ENCODE peak calls at places on chromosomes 1 and 21, in eight cellular contexts. N, B, S, L, T, R, M and A are unnamed samples. For H3K79me2, the result is how much of the 10 kb centered on the place peaks cover.

GRCh38 chr1:110239491-110240430 is 29.6 kb downstream of the KCNC4 start:
- DNase-seq in N (no peak), B (no peak), S (no peak), L (no peak), T (no peak), R (no peak), M (no peak), A (no peak)

GRCh38 chr21:18522181-18522771 is 118.7 kb upstream of the TMPRSS15 start:
- DNase-seq in N (peak), B (no peak), S (no peak), L (no peak), T (no peak), R (peak), M (no peak), A (peak)

GRCh38 chr21:46661211-46661625 is 25.7 kb downstream of the PRMT2 start:
- DNase-seq in N (peak), B (no peak), S (peak), L (peak), T (no peak), R (peak), M (peak), A (peak)

GRCh38 chr1:54949971-54950360 is 30.5 kb upstream of the TMEM61 start:
- DNase-seq in N (peak), B (no peak), S (no peak), L (no peak), T (no peak), R (no peak), M (no peak), A (no peak)

GRCh38 chr1:211734359-211734758 is 58.9 kb upstream of the NEK2 start:
- DNase-seq in N (no peak), B (no peak), S (no peak), L (no peak), T (no peak), R (no peak), M (no peak), A (peak)

GRCh38 chr1:169901119-169901518 is 7.4 kb upstream of the SCYL3 start:
- DNase-seq in N (no peak), B (no peak), S (no peak), L (no peak), T (no peak), R (no peak), M (no peak), A (no peak)

GRCh38 chr1:110210604-110211502 is 739 bp downstream of the KCNC4 start:
- DNase-seq in N (peak), B (no peak), S (peak), L (peak), T (peak), R (peak), M (peak), A (peak)

GRCh38 chr1:207421078-207421477 is 33.0 kb upstream of the CR2 start:
- DNase-seq in N (no peak), B (no peak), S (no peak), L (no peak), T (no peak), R (no peak), M (no peak), A (no peak)

GRCh38 chr1:196115641-196116040 is 492.6 kb downstream of the KCNT2 start:
- DNase-seq in N (peak), B (no peak), S (no peak), L (peak), T (no peak), R (peak), M (no peak), A (no peak)

GRCh38 chr21:26966360-26966977 is 419 bp downstream of the ADAMTS5 start:
- DNase-seq in N (no peak), B (no peak), S (no peak), L (no peak), T (no peak), R (peak), M (peak), A (peak)

GRCh38 chr1:234107416-234108021 is 203.0 kb downstream of the SLC35F3 start:
- DNase-seq in N (no peak), B (no peak), S (no peak), L (no peak), T (no peak), R (no peak), M (no peak), A (no peak)

GRCh38 chr1:226685196-226685820 is 53.8 kb downstream of the ITPKB start:
- DNase-seq in N (no peak), B (no peak), S (no peak), L (no peak), T (no peak), R (no peak), M (no peak), A (no peak)

GRCh38 chr1:205066221-205066818 is 17.9 kb downstream of the TMEM81 start:
- DNase-seq in N (no peak), B (peak), S (peak), L (no peak), T (no peak), R (no peak), M (peak), A (no peak)

GRCh38 chr1:232421143-232421796 is 208.7 kb downstream of the SIPA1L2 start:
- DNase-seq in N (no peak), B (no peak), S (no peak), L (no peak), T (peak), R (no peak), M (no peak), A (no peak)

GRCh38 chr1:34645109-34645688 is 109.6 kb upstream of the GJB5 start:
- DNase-seq in N (no peak), B (no peak), S (no peak), L (no peak), T (no peak), R (no peak), M (no peak), A (no peak)

GRCh38 chr1:66331641-66332523 is 202.1 kb upstream of the SGIP1 start:
- DNase-seq in N (peak), B (no peak), S (peak), L (peak), T (no peak), R (peak), M (peak), A (peak)

GRCh38 chr1:37727186-37727585 is 34.9 kb downstream of the CDCA8 start:
- DNase-seq in N (no peak), B (no peak), S (no peak), L (no peak), T (no peak), R (no peak), M (no peak), A (no peak)

GRCh38 chr1:37724575-37724974 is 32.3 kb downstream of the CDCA8 start:
- DNase-seq in N (no peak), B (no peak), S (no peak), L (no peak), T (no peak), R (no peak), M (no peak), A (no peak)

GRCh38 chr1:37726746-37727145 is 34.4 kb downstream of the CDCA8 start:
- DNase-seq in N (no peak), B (no peak), S (no peak), L (no peak), T (no peak), R (no peak), M (no peak), A (no peak)

GRCh38 chr1:37728416-37728815 is 36.1 kb downstream of the CDCA8 start:
- DNase-seq in N (no peak), B (no peak), S (no peak), L (no peak), T (no peak), R (no peak), M (no peak), A (no peak)

DNA sequence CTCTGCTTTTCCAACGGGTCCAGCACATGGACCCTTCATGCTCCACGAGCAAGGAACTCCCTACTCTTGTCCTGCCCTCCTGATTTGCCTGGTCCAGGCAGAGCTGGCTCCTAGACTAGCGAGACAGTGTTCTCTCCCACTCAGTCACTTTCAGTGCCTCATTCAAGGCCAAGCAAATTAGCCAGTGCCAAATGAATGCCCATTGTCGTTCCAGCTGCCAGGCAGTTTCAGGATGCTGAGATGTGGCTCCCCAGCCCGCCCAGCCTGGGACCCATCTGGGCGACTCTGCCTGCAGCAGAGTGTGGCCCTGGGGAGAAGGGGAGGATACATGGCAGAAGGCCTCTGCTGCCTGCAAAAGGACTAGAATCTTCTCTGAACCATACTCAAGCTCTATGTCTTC is 33.9 kb downstream of the CDCA8 start:
- DNase-seq in N (no peak), B (no peak), S (no peak), L (no peak), T (no peak), R (no peak), M (no peak), A (no peak)
- H3K79me2 ChIP-seq in N (under half), B (under half), S (under half), L (under half), T (under half), R (under half), M (under half), A (under half)

DNA sequence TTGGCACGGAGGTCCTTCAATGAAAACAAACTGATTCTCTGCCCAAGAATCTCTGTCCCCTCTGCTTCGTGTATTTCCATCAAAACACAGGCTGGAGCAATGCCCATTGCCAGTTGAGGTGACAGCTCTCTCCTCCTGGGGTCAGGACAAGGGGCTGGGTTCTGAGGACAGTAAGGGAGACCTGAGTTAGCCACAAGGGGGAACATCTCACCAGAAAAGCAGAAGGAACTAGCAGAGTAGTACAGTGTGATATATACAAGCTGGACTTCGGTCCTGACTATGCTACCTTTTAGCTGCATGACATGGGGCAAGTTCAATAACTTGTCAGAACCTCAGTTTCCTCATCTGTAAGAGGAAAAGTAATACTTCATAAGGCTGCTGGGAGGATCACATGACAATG is 50.3 kb downstream of the SYT2 start:
- DNase-seq in N (no peak), B (no peak), S (no peak), L (no peak), T (no peak), R (no peak), M (no peak), A (no peak)
- TF ChIP-seq CTCF in N (no peak), B (peak), S (no peak), L (no peak), T (no peak), R (no peak), M (peak), A (no peak)

GRCh38 chr1:231396643-231397042 is 25.4 kb downstream of the EGLN1 start:
- DNase-seq in N (no peak), B (no peak), S (no peak), L (peak), T (no peak), R (no peak), M (no peak), A (no peak)

GRCh38 chr1:231401478-231401877 is 20.6 kb downstream of the EGLN1 start:
- DNase-seq in N (no peak), B (no peak), S (no peak), L (no peak), T (no peak), R (no peak), M (no peak), A (no peak)

GRCh38 chr1:231395996-231396385 is 26.1 kb downstream of the EGLN1 start:
- DNase-seq in N (no peak), B (no peak), S (no peak), L (no peak), T (no peak), R (no peak), M (no peak), A (no peak)

GRCh38 chr1:231395051-231395995 is 26.8 kb downstream of the EGLN1 start:
- DNase-seq in N (peak), B (peak), S (no peak), L (peak), T (no peak), R (peak), M (no peak), A (peak)

GRCh38 chr1:231397882-231398671 is 24.0 kb downstream of the EGLN1 start:
- DNase-seq in N (no peak), B (no peak), S (no peak), L (no peak), T (no peak), R (no peak), M (no peak), A (no peak)
- H3K79me2 ChIP-seq in N (under half), B (half or more), S (half or more), L (half or more), T (half or more), R (half or more), M (under half), A (half or more)

DNA sequence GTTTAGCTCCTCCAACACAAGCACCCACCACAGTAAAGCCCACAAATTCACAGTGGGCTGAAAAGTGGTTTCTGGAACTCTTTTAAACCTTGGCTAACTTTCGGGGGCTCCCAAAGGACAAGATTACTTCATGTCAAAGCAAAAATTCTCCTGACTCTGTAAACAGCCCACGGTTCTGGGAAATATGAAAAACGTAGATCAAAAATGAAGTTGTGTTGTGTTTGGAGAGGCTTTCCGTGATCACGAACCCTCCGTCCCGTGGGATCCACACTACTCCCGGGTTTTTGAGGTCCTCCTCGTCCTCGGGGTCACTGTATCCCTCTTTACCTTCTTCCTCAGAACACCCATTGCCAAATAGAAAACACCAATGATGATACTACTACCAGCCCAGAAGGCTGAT is 159.0 kb upstream of the RUNX1 start:
- DNase-seq in N (no peak), B (no peak), S (no peak), L (no peak), T (no peak), R (no peak), M (no peak), A (no peak)
- TF ChIP-seq CTCF in N (no peak), B (no peak), S (no peak), L (no peak), T (no peak), R (no peak), M (no peak), A (no peak)

DNA sequence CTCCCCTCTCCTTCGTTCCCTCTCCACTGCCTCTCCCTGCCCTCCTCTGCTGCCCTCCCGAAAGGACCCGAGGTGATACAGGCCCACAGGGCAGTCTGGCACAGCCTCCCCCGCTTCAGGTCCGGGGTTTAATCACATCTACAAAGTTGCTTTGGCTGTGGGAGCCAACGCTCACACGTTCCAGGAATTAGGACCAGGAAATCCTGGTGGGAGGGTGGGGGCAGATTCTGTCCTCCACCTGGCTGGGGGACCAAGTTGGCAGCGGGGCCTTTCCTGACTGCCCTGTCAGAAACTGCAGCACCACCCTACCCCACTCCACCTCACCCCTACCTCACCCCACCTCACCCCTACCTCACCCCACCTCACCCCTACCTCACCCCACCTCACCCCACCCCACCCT is 95.1 kb downstream of the WDR4 start:
- DNase-seq in N (no peak), B (no peak), S (peak), L (no peak), T (no peak), R (no peak), M (no peak), A (no peak)
- H3K79me2 ChIP-seq in N (under half), B (under half), S (under half), L (under half), T (under half), R (under half), M (under half), A (under half)

DNA sequence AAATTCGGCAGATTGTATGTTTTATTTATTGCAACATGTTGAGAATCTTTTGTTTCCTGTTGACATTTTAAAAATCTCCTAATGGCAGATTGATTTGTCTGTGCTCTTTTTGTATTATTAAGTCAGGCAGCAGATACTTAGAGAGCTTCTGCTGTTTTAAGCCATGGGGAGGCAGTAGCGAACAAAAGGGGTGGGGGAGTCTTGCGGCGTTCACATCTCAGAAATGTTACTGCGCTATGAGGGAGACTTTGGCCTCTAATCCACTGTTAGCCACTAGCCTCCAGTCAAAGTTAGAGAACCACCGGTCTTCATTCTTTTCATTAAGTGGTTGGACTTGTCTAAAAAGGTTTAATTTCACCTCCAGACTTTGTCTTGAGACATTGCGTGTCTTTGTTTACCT is 93.6 kb downstream of the DYRK1A start:
- DNase-seq in N (no peak), B (no peak), S (no peak), L (no peak), T (no peak), R (no peak), M (peak), A (no peak)
- TF ChIP-seq CTCF in N (no peak), B (peak), S (peak), L (no peak), T (peak), R (peak), M (peak), A (peak)

GRCh38 chr1:93352376-93352775 is 6.7 kb downstream of the DR1 start:
- DNase-seq in N (no peak), B (no peak), S (no peak), L (peak), T (no peak), R (no peak), M (no peak), A (no peak)
- H3K79me2 ChIP-seq in N (half or more), B (half or more), S (half or more), L (half or more), T (half or more), R (half or more), M (under half), A (half or more)

GRCh38 chr1:156489166-156489934 is 11.2 kb downstream of the MEF2D start:
- DNase-seq in N (no peak), B (no peak), S (peak), L (no peak), T (peak), R (no peak), M (peak), A (peak)

GRCh38 chr1:156492013-156492590 is 8.5 kb downstream of the MEF2D start:
- DNase-seq in N (no peak), B (no peak), S (no peak), L (no peak), T (no peak), R (no peak), M (no peak), A (no peak)

GRCh38 chr1:156489935-156490293 is 10.7 kb downstream of the MEF2D start:
- DNase-seq in N (no peak), B (no peak), S (no peak), L (no peak), T (no peak), R (no peak), M (no peak), A (no peak)

GRCh38 chr1:156491151-156491949 is 9.2 kb downstream of the MEF2D start:
- DNase-seq in N (no peak), B (no peak), S (no peak), L (no peak), T (no peak), R (no peak), M (peak), A (no peak)

DNA sequence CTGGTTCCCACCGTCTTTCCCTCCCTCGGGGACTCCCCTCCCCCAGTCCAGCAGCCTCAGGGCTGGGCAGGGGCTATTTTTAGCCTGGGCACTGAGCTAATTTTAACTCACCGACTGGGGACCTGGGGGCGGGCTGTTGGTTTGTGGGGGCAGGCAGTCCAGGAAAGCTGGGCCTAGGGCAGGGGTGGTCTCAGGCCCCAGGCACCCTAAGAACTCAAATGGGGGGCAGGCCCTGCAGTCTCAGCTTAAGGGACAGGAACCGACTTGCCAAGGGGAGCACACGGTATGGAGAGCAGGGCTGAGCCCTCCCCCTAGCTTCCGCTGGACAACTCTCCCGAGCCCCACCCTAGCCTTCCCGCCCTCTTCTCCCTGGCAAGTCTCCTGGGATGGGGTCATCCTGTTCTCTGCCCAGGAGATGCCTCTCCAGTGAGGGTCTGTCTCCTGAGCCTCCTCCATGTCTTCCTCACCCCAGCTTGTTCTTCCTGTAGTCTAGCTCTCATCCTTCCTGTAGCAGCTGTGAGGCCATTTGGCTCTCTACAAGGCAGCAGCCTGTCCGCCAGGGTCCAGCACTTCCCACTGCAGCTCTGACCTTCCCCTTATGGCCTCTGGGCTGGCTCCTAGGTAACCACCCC is 10.1 kb downstream of the MEF2D start:
- DNase-seq in N (no peak), B (no peak), S (peak), L (no peak), T (no peak), R (no peak), M (peak), A (peak)
- TF ChIP-seq CTCF in N (peak), B (peak), S (no peak), L (no peak), T (no peak), R (no peak), M (peak), A (no peak)

GRCh38 chr1:45554198-45554597 is 3.6 kb downstream of the AKR1A1 start:
- DNase-seq in N (no peak), B (no peak), S (no peak), L (no peak), T (no peak), R (no peak), M (no peak), A (no peak)
- H3K79me2 ChIP-seq in N (under half), B (under half), S (half or more), L (under half), T (half or more), R (half or more), M (under half), A (half or more)